ENCODE peak calls at places on chromosomes 11 and 22, in five cellular contexts. Y is neuronal stem cell, Z is H1, S is trophoblast cell, I is H9. L is an unnamed sample.

GRCh38 chr11:47433991-47434786 is 8.0 kb upstream of the PSMC3 start:
- DNase-seq in Y (no peak), S (no peak), Z (no peak), I (no peak), L (no peak)

GRCh38 chr11:30381879-30382278 is 59.0 kb downstream of the ARL14EP start:
- DNase-seq in Z (no peak), I (no peak), Y (no peak), S (no peak), L (no peak)

GRCh38 chr22:20239951-20240773 is 28.0 kb downstream of the RTN4R start:
- DNase-seq in Z (no peak), S (no peak), I (no peak), Y (peak), L (no peak)

GRCh38 chr11:68386331-68386978 is 74.1 kb downstream of the LRP5 start:
- DNase-seq in Z (no peak), S (no peak), I (no peak), Y (no peak), L (no peak)

GRCh38 chr11:122202161-122202950 is 86.3 kb upstream of the BLID start:
- DNase-seq in I (peak), Y (no peak), S (no peak), Z (no peak), L (peak)

GRCh38 chr11:95790123-95790932 is at the start of gene CEP57:
- DNase-seq in I (peak), S (peak), Y (peak), Z (peak), L (peak)

GRCh38 chr11:70491696-70492472 is 93.6 kb downstream of the CTTN start:
- DNase-seq in S (no peak), Z (no peak), Y (no peak), I (no peak), L (no peak)

GRCh38 chr11:76074178-76075112 is 131.9 kb downstream of the WNT11 start:
- DNase-seq in Y (no peak), Z (no peak), I (no peak), S (no peak), L (peak)

GRCh38 chr22:25172153-25172552 is 27.5 kb upstream of the CRYBB3 start:
- DNase-seq in Z (no peak), I (no peak), S (no peak), Y (no peak), L (no peak)

GRCh38 chr22:38569972-38570840 is at the start of gene DMC1:
- DNase-seq in Z (peak), I (peak), S (peak), Y (peak), L (peak)
- H4K91ac ChIP-seq in Z (peak), I (no peak), S (peak), Y (no peak), L (peak)

GRCh38 chr11:74492974-74493815 is at the start of gene LIPT2:
- DNase-seq in Y (peak), S (peak), Z (peak), I (peak), L (peak)

GRCh38 chr11:74493816-74494630 is 499 bp upstream of the LIPT2 start:
- DNase-seq in Z (no peak), Y (no peak), S (no peak), I (no peak), L (no peak)

GRCh38 chr11:74490945-74491344 is 2.6 kb downstream of the LIPT2 start:
- DNase-seq in I (no peak), S (no peak), Y (no peak), Z (no peak), L (no peak)

GRCh38 chr11:74494916-74495315 is 1.4 kb upstream of the LIPT2 start:
- DNase-seq in Z (no peak), S (no peak), I (no peak), Y (no peak), L (no peak)

DNA sequence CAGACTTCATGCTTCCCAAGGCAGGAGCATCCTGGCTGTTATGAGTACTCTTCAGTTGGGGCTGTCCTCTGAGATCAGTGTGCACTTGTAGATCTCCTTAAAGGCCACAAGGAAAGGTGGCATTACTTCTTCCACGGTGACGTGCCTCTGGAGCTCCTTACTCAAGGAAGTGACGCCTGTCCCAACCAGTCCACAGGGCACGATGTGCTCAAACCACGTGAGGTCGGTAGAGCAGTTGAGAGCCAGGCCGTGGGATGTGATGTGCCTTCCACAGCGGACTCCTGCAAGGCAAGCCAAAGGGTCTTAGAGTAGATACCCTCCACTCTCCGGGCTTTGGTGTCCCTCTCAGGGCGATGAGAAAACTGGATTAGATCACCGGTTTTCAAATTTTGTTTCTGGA is 1.4 kb downstream of the LIPT2 start:
- DNase-seq in S (no peak), I (no peak), Y (no peak), Z (no peak), L (no peak)
- H2BK12ac ChIP-seq in S (no peak), I (no peak), Y (no peak), Z (peak), L (no peak)

GRCh38 chr22:46295277-46295971 is 1.2 kb upstream of the GTSE1 start:
- DNase-seq in S (no peak), Y (no peak), Z (no peak), I (no peak), L (no peak)

GRCh38 chr22:46299101-46299500 is 2.4 kb downstream of the GTSE1 start:
- DNase-seq in S (no peak), Y (no peak), I (no peak), Z (no peak), L (no peak)

GRCh38 chr22:46294784-46295183 is 1.9 kb upstream of the GTSE1 start:
- DNase-seq in Y (no peak), I (no peak), S (no peak), Z (no peak), L (no peak)

GRCh38 chr22:46297151-46297819 is 615 bp downstream of the GTSE1 start:
- DNase-seq in Z (no peak), Y (no peak), I (no peak), S (no peak), L (peak)

DNA sequence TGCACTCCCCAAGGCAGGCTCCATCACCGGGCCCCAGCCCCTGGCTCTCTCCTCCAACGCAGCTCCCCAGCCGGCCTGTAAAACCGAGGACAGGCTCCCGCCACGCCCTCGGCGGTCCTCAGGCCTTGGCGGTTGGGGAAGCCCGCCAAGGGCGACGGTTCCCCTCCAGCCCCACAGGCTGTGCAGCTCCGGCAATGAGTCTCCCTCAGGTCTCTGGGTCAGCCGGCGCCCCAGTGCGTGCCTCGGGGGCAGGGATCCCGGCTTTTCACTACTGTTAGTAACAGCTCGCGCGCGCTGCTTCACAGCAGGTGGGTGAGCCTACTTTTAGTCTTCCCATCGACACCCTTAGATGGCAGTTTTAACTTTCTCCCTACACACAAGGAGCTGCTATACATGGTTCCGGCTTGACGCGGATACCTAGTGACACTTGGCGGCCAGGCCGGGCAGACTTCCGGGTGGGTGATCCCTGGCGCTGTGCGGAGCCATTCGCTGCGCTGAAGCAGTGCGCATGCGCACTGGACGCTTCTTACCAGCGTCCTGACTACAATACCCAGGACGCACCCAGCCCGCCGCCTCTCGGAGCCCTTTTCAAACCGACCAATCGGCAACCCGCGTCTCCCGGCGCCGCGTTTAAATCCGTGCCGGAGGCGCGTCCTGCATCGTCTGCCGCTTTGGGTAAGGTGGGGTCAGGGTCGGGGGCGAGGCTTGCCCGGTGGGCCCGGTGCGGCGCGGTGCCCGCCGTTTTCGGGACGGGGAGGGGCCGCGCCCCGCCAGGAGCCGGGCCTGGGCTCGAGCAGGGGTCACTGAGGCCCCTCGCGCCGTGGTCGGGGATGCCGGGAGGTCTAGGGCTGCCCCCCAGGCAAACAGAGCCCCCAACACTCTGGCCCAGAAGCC is at the start of gene GTSE1:
- DNase-seq in Y (peak), I (peak), Z (peak), S (peak), L (peak)
- H3K14ac ChIP-seq in Y (no peak), I (peak), Z (no peak), S (peak), L (no peak)

DNA sequence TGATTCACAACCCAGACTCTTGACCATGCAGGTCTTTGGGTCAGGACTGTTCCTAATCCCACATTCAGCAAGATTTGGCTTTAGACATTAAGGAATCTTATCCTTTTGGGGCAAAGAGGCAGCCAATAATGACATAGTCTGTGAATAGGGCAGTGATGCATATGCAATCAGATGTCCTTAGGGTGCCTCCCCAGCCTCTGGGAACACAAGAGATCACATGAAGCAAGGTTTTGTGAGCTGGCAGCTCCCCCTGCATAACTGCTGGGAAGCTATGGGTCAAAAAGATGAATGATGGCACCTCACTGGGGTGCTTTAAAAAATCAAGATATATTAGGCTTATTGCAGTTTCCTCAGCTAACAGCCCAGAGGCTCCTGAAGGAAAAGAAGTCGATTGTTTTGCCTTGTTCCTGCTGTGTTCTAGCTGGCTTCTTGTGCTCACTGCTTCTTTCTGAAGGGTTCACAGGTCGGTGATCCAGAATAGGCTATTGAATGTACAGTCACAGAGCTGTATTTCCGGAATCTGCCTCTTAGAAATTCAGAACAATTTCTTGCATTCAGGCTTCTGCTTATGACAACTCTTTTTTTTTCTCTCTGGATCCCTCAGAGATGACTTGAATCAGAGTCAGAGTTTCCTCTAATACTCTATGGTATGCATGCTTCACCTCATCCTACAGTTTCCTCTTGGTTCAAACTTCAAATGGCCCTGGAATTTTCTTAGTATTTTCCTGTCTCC is 31.7 kb downstream of the INSC start:
- DNase-seq in Z (no peak), I (no peak), S (no peak), Y (no peak), L (no peak)
- H4K91ac ChIP-seq in Z (no peak), I (no peak), S (no peak), Y (no peak), L (no peak)